ENCODE peak calls at places on chromosome 11, in six cellular contexts. One of them, this sample, is unnamed.

GRCh38 chr11:68471360-68472340 is 11.1 kb downstream of the PPP6R3 start:
- DNase-seq in neural crest cell: no peak
- DNase-seq in colonic mucosa: no peak
- DNase-seq in right atrium auricular region: no peak
- DNase-seq in HFFc6: no peak
- DNase-seq in H1: peak; percentile 35
- DNase-seq in this sample: no peak

GRCh38 chr11:76752321-76753175 is 30.6 kb upstream of the TSKU start:
- DNase-seq in neural crest cell: no peak
- DNase-seq in colonic mucosa: peak; percentile 90
- DNase-seq in right atrium auricular region: peak; percentile 94
- DNase-seq in HFFc6: peak; percentile 57
- DNase-seq in H1: no peak
- DNase-seq in this sample: no peak

GRCh38 chr11:68016161-68016903 is 6.2 kb downstream of the ALDH3B1 start:
- DNase-seq in neural crest cell: no peak
- DNase-seq in colonic mucosa: no peak
- DNase-seq in right atrium auricular region: no peak
- DNase-seq in HFFc6: no peak
- DNase-seq in H1: no peak
- DNase-seq in this sample: no peak

GRCh38 chr11:77522215-77522614 is 48.3 kb upstream of the PAK1 start:
- DNase-seq in neural crest cell: no peak
- DNase-seq in colonic mucosa: no peak
- DNase-seq in right atrium auricular region: no peak
- DNase-seq in HFFc6: peak; percentile 50
- DNase-seq in H1: no peak
- DNase-seq in this sample: no peak

GRCh38 chr11:62705401-62705800 is 1.8 kb downstream of the BSCL2 start:
- DNase-seq in neural crest cell: no peak
- DNase-seq in colonic mucosa: no peak
- DNase-seq in right atrium auricular region: no peak
- DNase-seq in HFFc6: no peak
- DNase-seq in H1: no peak
- DNase-seq in this sample: no peak

GRCh38 chr11:9123595-9124304 is 32.4 kb upstream of the SCUBE2 start:
- DNase-seq in neural crest cell: no peak
- DNase-seq in colonic mucosa: no peak
- DNase-seq in right atrium auricular region: no peak
- DNase-seq in HFFc6: no peak
- DNase-seq in H1: no peak
- DNase-seq in this sample: no peak

GRCh38 chr11:45078236-45079074 is 68.0 kb upstream of the PRDM11 start:
- DNase-seq in neural crest cell: no peak
- DNase-seq in colonic mucosa: no peak
- DNase-seq in right atrium auricular region: no peak
- DNase-seq in HFFc6: no peak
- DNase-seq in H1: no peak
- DNase-seq in this sample: no peak

GRCh38 chr11:36352919-36353318 is 56.8 kb downstream of the PRR5L start:
- DNase-seq in neural crest cell: no peak
- DNase-seq in colonic mucosa: peak; percentile 18
- DNase-seq in right atrium auricular region: no peak
- DNase-seq in HFFc6: no peak
- DNase-seq in H1: no peak
- DNase-seq in this sample: no peak

GRCh38 chr11:27926981-27927481 is 180.9 kb downstream of the KIF18A start:
- DNase-seq in neural crest cell: no peak
- DNase-seq in colonic mucosa: no peak
- DNase-seq in right atrium auricular region: no peak
- DNase-seq in HFFc6: peak; percentile 96
- DNase-seq in H1: no peak
- DNase-seq in this sample: no peak

GRCh38 chr11:108538022-108538424 is 39.8 kb upstream of the POGLUT3 start:
- DNase-seq in neural crest cell: no peak
- DNase-seq in colonic mucosa: peak; percentile 73
- DNase-seq in right atrium auricular region: no peak
- DNase-seq in HFFc6: no peak
- DNase-seq in H1: no peak
- DNase-seq in this sample: no peak

GRCh38 chr11:45272701-45273100 is 13.4 kb downstream of the SYT13 start:
- DNase-seq in neural crest cell: no peak
- DNase-seq in colonic mucosa: no peak
- DNase-seq in right atrium auricular region: no peak
- DNase-seq in HFFc6: no peak
- DNase-seq in H1: no peak
- DNase-seq in this sample: no peak

GRCh38 chr11:94674005-94674491 is 94.1 kb upstream of the AMOTL1 start:
- DNase-seq in neural crest cell: no peak
- DNase-seq in colonic mucosa: no peak
- DNase-seq in right atrium auricular region: peak; percentile 23
- DNase-seq in HFFc6: no peak
- DNase-seq in H1: peak; percentile 37
- DNase-seq in this sample: no peak

GRCh38 chr11:100890779-100891178 is 203.7 kb downstream of the ARHGAP42 start:
- DNase-seq in neural crest cell: no peak
- DNase-seq in colonic mucosa: no peak
- DNase-seq in right atrium auricular region: no peak
- DNase-seq in HFFc6: peak; percentile 77
- DNase-seq in H1: no peak
- DNase-seq in this sample: no peak

GRCh38 chr11:8671242-8671641 is 11.2 kb downstream of the TRIM66 start:
- DNase-seq in neural crest cell: peak; percentile 40
- DNase-seq in colonic mucosa: peak; percentile 39
- DNase-seq in right atrium auricular region: peak; percentile 80
- DNase-seq in HFFc6: peak; percentile 98
- DNase-seq in H1: peak; percentile 61
- DNase-seq in this sample: peak; percentile 15

GRCh38 chr11:46160100-46160499 is 38.8 kb upstream of the PHF21A start:
- DNase-seq in neural crest cell: no peak
- DNase-seq in colonic mucosa: no peak
- DNase-seq in right atrium auricular region: no peak
- DNase-seq in HFFc6: no peak
- DNase-seq in H1: no peak
- DNase-seq in this sample: no peak

GRCh38 chr11:2092956-2093412 is 46.2 kb downstream of the IGF2 start:
- DNase-seq in neural crest cell: no peak
- DNase-seq in colonic mucosa: peak; percentile 75
- DNase-seq in right atrium auricular region: no peak
- DNase-seq in HFFc6: no peak
- DNase-seq in H1: no peak
- DNase-seq in this sample: no peak

GRCh38 chr11:9210922-9211320 is 54.2 kb downstream of the DENND5A start:
- DNase-seq in neural crest cell: no peak
- DNase-seq in colonic mucosa: no peak
- DNase-seq in right atrium auricular region: no peak
- DNase-seq in HFFc6: no peak
- DNase-seq in H1: no peak
- DNase-seq in this sample: no peak

GRCh38 chr11:12160680-12161079 is 50.3 kb downstream of the MICAL2 start:
- DNase-seq in neural crest cell: no peak
- DNase-seq in colonic mucosa: no peak
- DNase-seq in right atrium auricular region: no peak
- DNase-seq in HFFc6: no peak
- DNase-seq in H1: no peak
- DNase-seq in this sample: no peak

GRCh38 chr11:73513707-73514106 is 84.2 kb downstream of the FAM168A start:
- DNase-seq in neural crest cell: no peak
- DNase-seq in colonic mucosa: no peak
- DNase-seq in right atrium auricular region: no peak
- DNase-seq in HFFc6: no peak
- DNase-seq in H1: no peak
- DNase-seq in this sample: no peak

GRCh38 chr11:35317253-35317652 is 102.1 kb downstream of the SLC1A2 start:
- DNase-seq in neural crest cell: no peak
- DNase-seq in colonic mucosa: no peak
- DNase-seq in right atrium auricular region: no peak
- DNase-seq in HFFc6: no peak
- DNase-seq in H1: no peak
- DNase-seq in this sample: no peak

GRCh38 chr11:109036011-109036410 is 371.1 kb downstream of the DDX10 start:
- DNase-seq in neural crest cell: no peak
- DNase-seq in colonic mucosa: no peak
- DNase-seq in right atrium auricular region: no peak
- DNase-seq in HFFc6: no peak
- DNase-seq in H1: no peak
- DNase-seq in this sample: no peak

GRCh38 chr11:74070713-74071506 is 62.0 kb upstream of the UCP3 start:
- DNase-seq in neural crest cell: no peak
- DNase-seq in colonic mucosa: no peak
- DNase-seq in right atrium auricular region: no peak
- DNase-seq in HFFc6: no peak
- DNase-seq in H1: no peak
- DNase-seq in this sample: no peak

GRCh38 chr11:80722616-80723015 is 1281.8 kb upstream of the TENM4 start:
- DNase-seq in neural crest cell: no peak
- DNase-seq in colonic mucosa: no peak
- DNase-seq in right atrium auricular region: no peak
- DNase-seq in HFFc6: no peak
- DNase-seq in H1: no peak
- DNase-seq in this sample: no peak

GRCh38 chr11:34379081-34379480 is 21.3 kb upstream of the ABTB2 start:
- DNase-seq in neural crest cell: no peak
- DNase-seq in colonic mucosa: no peak
- DNase-seq in right atrium auricular region: no peak
- DNase-seq in HFFc6: peak; percentile 48
- DNase-seq in H1: no peak
- DNase-seq in this sample: no peak

GRCh38 chr11:127624455-127624854 is 623.9 kb upstream of the KIRREL3 start:
- DNase-seq in neural crest cell: no peak
- DNase-seq in colonic mucosa: no peak
- DNase-seq in right atrium auricular region: no peak
- DNase-seq in HFFc6: no peak
- DNase-seq in H1: no peak
- DNase-seq in this sample: no peak

GRCh38 chr11:2287102-2287501 is 14.6 kb downstream of the C11orf21 start:
- DNase-seq in neural crest cell: no peak
- DNase-seq in colonic mucosa: no peak
- DNase-seq in right atrium auricular region: peak; percentile 51
- DNase-seq in HFFc6: no peak
- DNase-seq in H1: no peak
- DNase-seq in this sample: peak; percentile 2

GRCh38 chr11:64745219-64745522 is 1.2 kb upstream of the RASGRP2 start:
- DNase-seq in neural crest cell: no peak
- DNase-seq in colonic mucosa: peak; percentile 59
- DNase-seq in right atrium auricular region: peak; percentile 80
- DNase-seq in HFFc6: no peak
- DNase-seq in H1: peak; percentile 77
- DNase-seq in this sample: peak; percentile 76

GRCh38 chr11:35605691-35606090 is 12.6 kb upstream of the FJX1 start:
- DNase-seq in neural crest cell: no peak
- DNase-seq in colonic mucosa: no peak
- DNase-seq in right atrium auricular region: no peak
- DNase-seq in HFFc6: peak; percentile 19
- DNase-seq in H1: no peak
- DNase-seq in this sample: no peak

DNA sequence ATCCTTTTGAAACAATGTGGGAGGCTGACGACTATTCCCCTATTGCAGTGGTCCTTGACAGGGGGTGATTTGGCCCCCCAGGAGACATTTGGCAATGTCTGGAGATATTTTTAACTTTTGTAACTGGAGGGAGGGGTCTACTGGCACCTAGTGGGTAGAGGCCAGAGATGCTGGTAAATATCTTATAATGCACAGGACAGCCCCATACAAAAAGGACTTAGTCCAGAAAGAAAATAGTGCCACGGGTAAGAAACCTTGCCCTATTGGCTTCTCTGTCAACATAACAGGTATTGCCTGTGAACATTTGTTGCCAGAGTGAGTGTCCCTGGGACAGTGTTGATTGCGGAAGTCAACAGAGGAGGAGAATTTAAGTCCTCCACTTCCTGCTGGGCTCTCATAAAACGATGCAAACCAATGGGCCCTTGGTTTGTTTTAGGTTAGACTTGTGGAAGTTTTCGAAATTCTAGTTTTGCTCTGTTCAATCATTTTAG is 101.6 kb downstream of the MAML2 start:
- DNase-seq in neural crest cell: no peak
- DNase-seq in colonic mucosa: peak; percentile 72
- DNase-seq in right atrium auricular region: no peak
- DNase-seq in HFFc6: no peak
- DNase-seq in H1: no peak
- DNase-seq in this sample: no peak
- TF ChIP-seq CTCF in neural crest cell: peak; percentile 35
- TF ChIP-seq CTCF in colonic mucosa: no peak
- TF ChIP-seq CTCF in right atrium auricular region: no peak
- TF ChIP-seq CTCF in HFFc6: peak; percentile 32
- TF ChIP-seq CTCF in H1: peak; percentile 28
- TF ChIP-seq CTCF in this sample: no peak

GRCh38 chr11:22822204-22822603 is 7.4 kb downstream of the SVIP start:
- DNase-seq in neural crest cell: no peak
- DNase-seq in colonic mucosa: no peak
- DNase-seq in right atrium auricular region: no peak
- DNase-seq in HFFc6: no peak
- DNase-seq in H1: no peak
- DNase-seq in this sample: no peak
- TF ChIP-seq CTCF in neural crest cell: no peak
- TF ChIP-seq CTCF in colonic mucosa: no peak
- TF ChIP-seq CTCF in right atrium auricular region: no peak
- TF ChIP-seq CTCF in HFFc6: no peak
- TF ChIP-seq CTCF in H1: no peak
- TF ChIP-seq CTCF in this sample: no peak

DNA sequence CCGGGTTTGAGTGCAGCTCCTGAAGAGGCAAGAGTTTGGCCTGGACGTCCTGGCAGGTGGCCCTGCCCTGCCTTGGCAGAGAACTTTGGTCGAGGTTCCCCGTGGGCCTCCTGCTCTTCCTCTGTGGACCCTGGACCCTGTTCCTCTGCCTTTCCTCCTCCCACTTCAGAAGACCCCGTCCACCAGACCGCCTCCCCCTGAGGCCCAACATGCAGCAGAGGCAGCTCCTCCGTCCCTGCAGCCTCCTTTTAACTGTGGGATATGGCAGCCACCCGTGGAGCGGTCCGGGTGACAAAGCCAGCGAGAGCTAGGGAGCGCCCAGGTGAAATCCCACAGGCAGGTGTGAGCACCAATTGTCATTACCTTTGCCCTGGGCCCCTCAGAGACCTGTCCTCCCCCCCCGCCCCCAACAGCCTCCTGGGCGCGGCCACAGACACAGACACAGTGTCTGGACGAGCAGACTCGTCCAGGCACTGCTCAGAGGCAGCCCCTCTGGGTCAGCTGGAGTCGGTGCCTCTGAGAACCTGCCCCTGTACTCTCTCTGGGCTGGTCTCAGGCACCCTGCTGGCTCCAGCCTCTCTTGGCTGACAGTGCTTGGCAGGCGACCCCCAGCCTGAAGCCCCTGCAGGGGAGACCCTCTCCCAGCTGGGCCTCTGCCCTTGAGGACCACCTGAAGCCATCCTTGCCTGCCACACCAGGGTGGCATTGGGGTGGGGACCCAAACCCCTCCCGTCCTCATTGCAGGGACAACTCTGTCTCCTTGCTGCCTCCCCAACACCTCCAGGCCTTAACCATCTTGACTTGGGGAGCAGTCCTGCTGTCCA is 4.1 kb upstream of the PTDSS2 start:
- DNase-seq in neural crest cell: no peak
- DNase-seq in colonic mucosa: peak; percentile 84
- DNase-seq in right atrium auricular region: no peak
- DNase-seq in HFFc6: no peak
- DNase-seq in H1: no peak
- DNase-seq in this sample: no peak
- TF ChIP-seq CTCF in neural crest cell: no peak
- TF ChIP-seq CTCF in colonic mucosa: no peak
- TF ChIP-seq CTCF in right atrium auricular region: no peak
- TF ChIP-seq CTCF in HFFc6: no peak
- TF ChIP-seq CTCF in H1: no peak
- TF ChIP-seq CTCF in this sample: no peak

GRCh38 chr11:15006139-15006759 is 34.1 kb upstream of the CALCA start:
- DNase-seq in neural crest cell: no peak
- DNase-seq in colonic mucosa: no peak
- DNase-seq in right atrium auricular region: no peak
- DNase-seq in HFFc6: peak; percentile 53
- DNase-seq in H1: no peak
- DNase-seq in this sample: no peak
- TF ChIP-seq CTCF in neural crest cell: peak; percentile 69
- TF ChIP-seq CTCF in colonic mucosa: peak; percentile 32
- TF ChIP-seq CTCF in right atrium auricular region: no peak
- TF ChIP-seq CTCF in HFFc6: peak; percentile 78
- TF ChIP-seq CTCF in H1: peak; percentile 69
- TF ChIP-seq CTCF in this sample: peak; percentile 68

This sample was measured in endothelial cell.